ENCODE peak calls at places on chromosomes 5 and 9, in nine cellular contexts. C is stimulated activated CD4-positive, alpha-beta T cell treated with anti-CD3 and anti-CD28 coated beads, Interleukin-1b, Interleukin-23, amount 100 ng/mL, for 24 hours; M is H54; K is fibroblast of mammary gland; E is activated CD4-positive, alpha-beta T cell treated with anti-CD3 and anti-CD28 coated beads, Interleukin-2, amount 50 U/mL, for 1 hour; A is NCI-H2227 treated with DMSO at 0.1 percent for 48 hours; O is stimulated activated naive CD4-positive, alpha-beta T cell; P is ACHN; Z is ELF-1. V is an unnamed sample.

GRCh38 chr9:124256517-124257069 is 1.2 kb upstream of the NEK6 start:
- DNase-seq in K (peak), E (no peak), C (no peak), Z (peak), O (no peak), A (no peak), M (peak), P (peak), V (no peak)

GRCh38 chr5:672329-673139 is 20.6 kb downstream of the TPPP start:
- DNase-seq in A (peak), E (peak), Z (peak), K (peak), O (peak), C (peak), P (peak), M (peak), V (no peak)

GRCh38 chr5:107368593-107368992 is 302.1 kb downstream of the EFNA5 start:
- DNase-seq in P (no peak), A (no peak), K (no peak), C (no peak), M (no peak), O (no peak), E (no peak), Z (no peak), V (no peak)

GRCh38 chr9:82972446-82972845 is 90.5 kb downstream of the RASEF start:
- DNase-seq in Z (no peak), P (no peak), O (no peak), C (no peak), A (no peak), M (no peak), K (no peak), E (no peak), V (no peak)

GRCh38 chr5:54821445-54822330 is 163.7 kb downstream of the ESM1 start:
- DNase-seq in P (no peak), E (no peak), Z (peak), O (no peak), C (no peak), A (no peak), M (no peak), K (no peak), V (no peak)

GRCh38 chr5:113213551-113213971 is 221.2 kb downstream of the TSSK1B start:
- DNase-seq in K (no peak), E (no peak), A (no peak), C (no peak), M (no peak), P (no peak), O (no peak), Z (no peak), V (no peak)

GRCh38 chr5:53302524-53302923 is 177.9 kb upstream of the FST start:
- DNase-seq in C (no peak), O (no peak), A (no peak), Z (no peak), P (no peak), K (peak), E (no peak), M (no peak), V (no peak)

GRCh38 chr9:7366121-7366520 is 433.5 kb downstream of the DMAC1 start:
- DNase-seq in C (no peak), P (no peak), M (no peak), Z (no peak), K (peak), O (no peak), E (no peak), A (no peak), V (no peak)

GRCh38 chr5:172173771-172174170 is 14.3 kb downstream of the STK10 start:
- DNase-seq in C (peak), A (no peak), M (peak), K (peak), Z (no peak), E (peak), P (no peak), O (peak), V (no peak)

GRCh38 chr5:111077678-111078077 is 6.2 kb downstream of the TSLP start:
- DNase-seq in C (no peak), O (no peak), A (no peak), Z (no peak), K (no peak), M (no peak), P (no peak), E (no peak), V (no peak)

GRCh38 chr9:35048521-35048920 is 23.9 kb downstream of the VCP start:
- DNase-seq in M (no peak), C (no peak), P (no peak), Z (no peak), A (no peak), E (no peak), K (no peak), O (no peak), V (no peak)

GRCh38 chr5:38463634-38464521 is 92.6 kb downstream of the LIFR start:
- DNase-seq in A (no peak), P (peak), M (peak), K (peak), Z (no peak), E (no peak), O (no peak), C (no peak), V (no peak)